ENCODE peak calls at places on chromosomes 3 and 15, in six cellular contexts. One of them, this sample, is unnamed.

GRCh38 chr3:98784666-98785600 is 21.8 kb downstream of the ST3GAL6 start:
- DNase-seq in PC-3: peak
- DNase-seq in CD4-positive, CD25-positive, alpha-beta regulatory T cell: no peak
- DNase-seq in esophagus squamous epithelium: no peak
- DNase-seq in neuronal stem cell: no peak
- DNase-seq in GM23248: peak
- DNase-seq in this sample: no peak

GRCh38 chr3:194075802-194076460 is 60.0 kb upstream of the HES1 start:
- DNase-seq in GM23248: no peak
- DNase-seq in neuronal stem cell: no peak
- DNase-seq in esophagus squamous epithelium: no peak
- DNase-seq in PC-3: peak
- DNase-seq in CD4-positive, CD25-positive, alpha-beta regulatory T cell: no peak
- DNase-seq in this sample: no peak

GRCh38 chr15:70955151-70955550 is 62.5 kb downstream of the LRRC49 start:
- DNase-seq in GM23248: peak
- DNase-seq in esophagus squamous epithelium: no peak
- DNase-seq in CD4-positive, CD25-positive, alpha-beta regulatory T cell: no peak
- DNase-seq in neuronal stem cell: no peak
- DNase-seq in PC-3: no peak
- DNase-seq in this sample: no peak

GRCh38 chr3:10532939-10533730 is 27.7 kb upstream of the ATP2B2 start:
- DNase-seq in CD4-positive, CD25-positive, alpha-beta regulatory T cell: no peak
- DNase-seq in esophagus squamous epithelium: no peak
- DNase-seq in neuronal stem cell: no peak
- DNase-seq in PC-3: no peak
- DNase-seq in GM23248: no peak
- DNase-seq in this sample: peak

GRCh38 chr15:91980502-91981267 is 127.2 kb downstream of the SLCO3A1 start:
- DNase-seq in PC-3: no peak
- DNase-seq in neuronal stem cell: no peak
- DNase-seq in CD4-positive, CD25-positive, alpha-beta regulatory T cell: no peak
- DNase-seq in esophagus squamous epithelium: no peak
- DNase-seq in GM23248: no peak
- DNase-seq in this sample: no peak

GRCh38 chr15:58724471-58724870 is 25.0 kb downstream of the ADAM10 start:
- DNase-seq in GM23248: peak
- DNase-seq in CD4-positive, CD25-positive, alpha-beta regulatory T cell: no peak
- DNase-seq in esophagus squamous epithelium: no peak
- DNase-seq in neuronal stem cell: no peak
- DNase-seq in PC-3: no peak
- DNase-seq in this sample: no peak

GRCh38 chr15:89820651-89821611 is 6.3 kb upstream of the ANPEP start:
- DNase-seq in PC-3: peak
- DNase-seq in neuronal stem cell: no peak
- DNase-seq in GM23248: peak
- DNase-seq in esophagus squamous epithelium: no peak
- DNase-seq in CD4-positive, CD25-positive, alpha-beta regulatory T cell: no peak
- DNase-seq in this sample: no peak

GRCh38 chr3:143119974-143120715 is 574 bp downstream of the CHST2 start:
- DNase-seq in esophagus squamous epithelium: no peak
- DNase-seq in CD4-positive, CD25-positive, alpha-beta regulatory T cell: no peak
- DNase-seq in neuronal stem cell: peak
- DNase-seq in PC-3: no peak
- DNase-seq in GM23248: peak
- DNase-seq in this sample: no peak

GRCh38 chr3:155748611-155749365 is 3.9 kb upstream of the PLCH1 start:
- DNase-seq in esophagus squamous epithelium: no peak
- DNase-seq in neuronal stem cell: no peak
- DNase-seq in GM23248: no peak
- DNase-seq in PC-3: peak
- DNase-seq in CD4-positive, CD25-positive, alpha-beta regulatory T cell: no peak
- DNase-seq in this sample: no peak

GRCh38 chr3:158709666-158710083 is 22.6 kb downstream of the RARRES1 start:
- DNase-seq in esophagus squamous epithelium: no peak
- DNase-seq in PC-3: peak
- DNase-seq in GM23248: peak
- DNase-seq in neuronal stem cell: no peak
- DNase-seq in CD4-positive, CD25-positive, alpha-beta regulatory T cell: no peak
- DNase-seq in this sample: no peak

GRCh38 chr3:121997372-121997771 is 24.7 kb downstream of the ILDR1 start:
- DNase-seq in neuronal stem cell: no peak
- DNase-seq in CD4-positive, CD25-positive, alpha-beta regulatory T cell: no peak
- DNase-seq in esophagus squamous epithelium: no peak
- DNase-seq in GM23248: no peak
- DNase-seq in PC-3: no peak
- DNase-seq in this sample: no peak

GRCh38 chr3:99419111-99419510 is 219.3 kb upstream of the COL8A1 start:
- DNase-seq in CD4-positive, CD25-positive, alpha-beta regulatory T cell: no peak
- DNase-seq in neuronal stem cell: no peak
- DNase-seq in PC-3: no peak
- DNase-seq in esophagus squamous epithelium: no peak
- DNase-seq in GM23248: peak
- DNase-seq in this sample: no peak

GRCh38 chr3:40714771-40715170 is 190.0 kb downstream of the ZNF621 start:
- DNase-seq in GM23248: no peak
- DNase-seq in neuronal stem cell: no peak
- DNase-seq in esophagus squamous epithelium: no peak
- DNase-seq in CD4-positive, CD25-positive, alpha-beta regulatory T cell: no peak
- DNase-seq in PC-3: no peak
- DNase-seq in this sample: no peak

GRCh38 chr3:22951910-22952309 is 251.2 kb upstream of the UBE2E2 start:
- DNase-seq in CD4-positive, CD25-positive, alpha-beta regulatory T cell: no peak
- DNase-seq in PC-3: no peak
- DNase-seq in neuronal stem cell: peak
- DNase-seq in esophagus squamous epithelium: no peak
- DNase-seq in GM23248: no peak
- DNase-seq in this sample: no peak

GRCh38 chr3:190811775-190812480 is 50.6 kb downstream of the GMNC start:
- DNase-seq in PC-3: peak
- DNase-seq in neuronal stem cell: peak
- DNase-seq in CD4-positive, CD25-positive, alpha-beta regulatory T cell: no peak
- DNase-seq in esophagus squamous epithelium: no peak
- DNase-seq in GM23248: peak
- DNase-seq in this sample: no peak

GRCh38 chr3:158339638-158340037 is 229.7 kb downstream of the RSRC1 start:
- DNase-seq in GM23248: no peak
- DNase-seq in esophagus squamous epithelium: no peak
- DNase-seq in PC-3: no peak
- DNase-seq in neuronal stem cell: no peak
- DNase-seq in CD4-positive, CD25-positive, alpha-beta regulatory T cell: no peak
- DNase-seq in this sample: no peak

GRCh38 chr15:74664028-74664616 is 31.7 kb downstream of the EDC3 start:
- DNase-seq in esophagus squamous epithelium: no peak
- DNase-seq in GM23248: peak
- DNase-seq in neuronal stem cell: no peak
- DNase-seq in PC-3: peak
- DNase-seq in CD4-positive, CD25-positive, alpha-beta regulatory T cell: no peak
- DNase-seq in this sample: no peak

GRCh38 chr3:139774570-139775302 is 97.0 kb upstream of the NMNAT3 start:
- DNase-seq in neuronal stem cell: peak
- DNase-seq in PC-3: no peak
- DNase-seq in esophagus squamous epithelium: no peak
- DNase-seq in GM23248: peak
- DNase-seq in CD4-positive, CD25-positive, alpha-beta regulatory T cell: no peak
- DNase-seq in this sample: no peak

GRCh38 chr15:65366122-65366892 is 11.5 kb downstream of the IGDCC3 start:
- DNase-seq in GM23248: no peak
- DNase-seq in CD4-positive, CD25-positive, alpha-beta regulatory T cell: no peak
- DNase-seq in neuronal stem cell: no peak
- DNase-seq in PC-3: no peak
- DNase-seq in esophagus squamous epithelium: no peak
- DNase-seq in this sample: no peak

GRCh38 chr3:77577264-77577663 is 537.4 kb downstream of the ROBO2 start:
- DNase-seq in esophagus squamous epithelium: no peak
- DNase-seq in PC-3: no peak
- DNase-seq in CD4-positive, CD25-positive, alpha-beta regulatory T cell: no peak
- DNase-seq in GM23248: no peak
- DNase-seq in neuronal stem cell: no peak
- DNase-seq in this sample: no peak

GRCh38 chr3:177174607-177175006 is 22.7 kb downstream of the TBL1XR1 start:
- DNase-seq in esophagus squamous epithelium: no peak
- DNase-seq in neuronal stem cell: no peak
- DNase-seq in PC-3: no peak
- DNase-seq in CD4-positive, CD25-positive, alpha-beta regulatory T cell: no peak
- DNase-seq in GM23248: no peak
- DNase-seq in this sample: no peak

GRCh38 chr3:170467007-170467406 is 48.3 kb downstream of the CLDN11 start:
- DNase-seq in PC-3: no peak
- DNase-seq in CD4-positive, CD25-positive, alpha-beta regulatory T cell: no peak
- DNase-seq in esophagus squamous epithelium: no peak
- DNase-seq in GM23248: no peak
- DNase-seq in neuronal stem cell: no peak
- DNase-seq in this sample: no peak

GRCh38 chr3:101340591-101340990 is 20.2 kb upstream of the IMPG2 start:
- DNase-seq in PC-3: peak
- DNase-seq in GM23248: peak
- DNase-seq in CD4-positive, CD25-positive, alpha-beta regulatory T cell: no peak
- DNase-seq in neuronal stem cell: no peak
- DNase-seq in esophagus squamous epithelium: no peak
- DNase-seq in this sample: no peak

GRCh38 chr15:27855137-27855536 is 244.0 kb downstream of the OCA2 start:
- DNase-seq in PC-3: no peak
- DNase-seq in neuronal stem cell: no peak
- DNase-seq in CD4-positive, CD25-positive, alpha-beta regulatory T cell: no peak
- DNase-seq in esophagus squamous epithelium: no peak
- DNase-seq in GM23248: no peak
- DNase-seq in this sample: peak

GRCh38 chr3:130876594-130876993 is 17.3 kb upstream of the ATP2C1 start:
- DNase-seq in esophagus squamous epithelium: no peak
- DNase-seq in CD4-positive, CD25-positive, alpha-beta regulatory T cell: no peak
- DNase-seq in neuronal stem cell: no peak
- DNase-seq in PC-3: no peak
- DNase-seq in GM23248: no peak
- DNase-seq in this sample: no peak

GRCh38 chr15:64009241-64009640 is 37.0 kb downstream of the DAPK2 start:
- DNase-seq in esophagus squamous epithelium: no peak
- DNase-seq in CD4-positive, CD25-positive, alpha-beta regulatory T cell: no peak
- DNase-seq in PC-3: no peak
- DNase-seq in neuronal stem cell: no peak
- DNase-seq in GM23248: peak
- DNase-seq in this sample: no peak
- H3K27ac ChIP-seq in esophagus squamous epithelium: peak
- H3K27ac ChIP-seq in CD4-positive, CD25-positive, alpha-beta regulatory T cell: peak
- H3K27ac ChIP-seq in PC-3: peak
- H3K27ac ChIP-seq in neuronal stem cell: no peak
- H3K27ac ChIP-seq in GM23248: peak
- H3K27ac ChIP-seq in this sample: peak

GRCh38 chr3:186361246-186361611 is 805 bp downstream of the DGKG start:
- DNase-seq in GM23248: no peak
- DNase-seq in CD4-positive, CD25-positive, alpha-beta regulatory T cell: no peak
- DNase-seq in esophagus squamous epithelium: no peak
- DNase-seq in PC-3: no peak
- DNase-seq in neuronal stem cell: peak
- DNase-seq in this sample: no peak

GRCh38 chr3:186362988-186363387 is 954 bp upstream of the DGKG start:
- DNase-seq in PC-3: no peak
- DNase-seq in esophagus squamous epithelium: no peak
- DNase-seq in CD4-positive, CD25-positive, alpha-beta regulatory T cell: no peak
- DNase-seq in GM23248: no peak
- DNase-seq in neuronal stem cell: no peak
- DNase-seq in this sample: peak

GRCh38 chr3:186362409-186362757 is 349 bp upstream of the DGKG start:
- DNase-seq in GM23248: no peak
- DNase-seq in PC-3: no peak
- DNase-seq in CD4-positive, CD25-positive, alpha-beta regulatory T cell: no peak
- DNase-seq in esophagus squamous epithelium: no peak
- DNase-seq in neuronal stem cell: no peak
- DNase-seq in this sample: no peak

GRCh38 chr3:186360779-186361178 is 1.3 kb downstream of the DGKG start:
- DNase-seq in neuronal stem cell: peak
- DNase-seq in GM23248: no peak
- DNase-seq in PC-3: no peak
- DNase-seq in CD4-positive, CD25-positive, alpha-beta regulatory T cell: no peak
- DNase-seq in esophagus squamous epithelium: no peak
- DNase-seq in this sample: no peak

GRCh38 chr3:186361612-186362408 is at the start of gene DGKG:
- DNase-seq in PC-3: peak
- DNase-seq in neuronal stem cell: peak
- DNase-seq in esophagus squamous epithelium: no peak
- DNase-seq in CD4-positive, CD25-positive, alpha-beta regulatory T cell: no peak
- DNase-seq in GM23248: peak
- DNase-seq in this sample: peak
- H3K4me3 ChIP-seq in PC-3: peak
- H3K4me3 ChIP-seq in neuronal stem cell: peak
- H3K4me3 ChIP-seq in esophagus squamous epithelium: peak
- H3K4me3 ChIP-seq in CD4-positive, CD25-positive, alpha-beta regulatory T cell: no peak
- H3K4me3 ChIP-seq in GM23248: peak
- H3K4me3 ChIP-seq in this sample: peak

GRCh38 chr15:47819158-47819557 is 101.9 kb downstream of the SEMA6D start:
- DNase-seq in CD4-positive, CD25-positive, alpha-beta regulatory T cell: no peak
- DNase-seq in PC-3: no peak
- DNase-seq in neuronal stem cell: no peak
- DNase-seq in esophagus squamous epithelium: no peak
- DNase-seq in GM23248: no peak
- DNase-seq in this sample: no peak

GRCh38 chr15:47822066-47822465 is 104.8 kb downstream of the SEMA6D start:
- DNase-seq in esophagus squamous epithelium: no peak
- DNase-seq in PC-3: no peak
- DNase-seq in CD4-positive, CD25-positive, alpha-beta regulatory T cell: no peak
- DNase-seq in GM23248: no peak
- DNase-seq in neuronal stem cell: no peak
- DNase-seq in this sample: no peak

GRCh38 chr15:47820047-47820779 is 102.9 kb downstream of the SEMA6D start:
- DNase-seq in PC-3: peak
- DNase-seq in CD4-positive, CD25-positive, alpha-beta regulatory T cell: no peak
- DNase-seq in esophagus squamous epithelium: no peak
- DNase-seq in GM23248: peak
- DNase-seq in neuronal stem cell: peak
- DNase-seq in this sample: no peak

GRCh38 chr15:47820780-47821319 is 103.5 kb downstream of the SEMA6D start:
- DNase-seq in PC-3: no peak
- DNase-seq in esophagus squamous epithelium: no peak
- DNase-seq in neuronal stem cell: no peak
- DNase-seq in CD4-positive, CD25-positive, alpha-beta regulatory T cell: no peak
- DNase-seq in GM23248: peak
- DNase-seq in this sample: no peak

GRCh38 chr15:47824185-47824584 is 106.9 kb downstream of the SEMA6D start:
- DNase-seq in neuronal stem cell: no peak
- DNase-seq in PC-3: no peak
- DNase-seq in esophagus squamous epithelium: no peak
- DNase-seq in GM23248: no peak
- DNase-seq in CD4-positive, CD25-positive, alpha-beta regulatory T cell: no peak
- DNase-seq in this sample: no peak
- H3K27ac ChIP-seq in neuronal stem cell: no peak
- H3K27ac ChIP-seq in PC-3: no peak
- H3K27ac ChIP-seq in esophagus squamous epithelium: no peak
- H3K27ac ChIP-seq in GM23248: no peak
- H3K27ac ChIP-seq in CD4-positive, CD25-positive, alpha-beta regulatory T cell: no peak
- H3K27ac ChIP-seq in this sample: no peak

DNA sequence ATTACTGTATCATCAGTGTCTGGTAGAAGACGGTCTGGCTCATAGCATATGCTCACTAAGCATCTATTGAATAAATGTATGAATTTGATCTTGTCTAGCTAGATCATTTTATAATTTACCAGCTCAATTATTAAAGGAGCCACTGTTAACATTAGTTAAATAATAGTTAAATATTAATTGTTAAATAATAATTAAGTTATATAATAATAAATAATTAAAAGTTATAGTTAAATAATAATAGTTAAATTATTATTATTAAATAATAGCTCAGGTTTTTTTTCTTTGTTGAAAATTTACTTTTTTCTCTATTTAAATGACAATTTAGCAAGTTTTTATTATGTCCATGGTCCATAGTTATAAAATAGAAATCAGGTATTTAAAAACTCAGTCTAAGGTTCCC is 274.4 kb downstream of the OXSM start:
- DNase-seq in neuronal stem cell: no peak
- DNase-seq in GM23248: no peak
- DNase-seq in esophagus squamous epithelium: no peak
- DNase-seq in CD4-positive, CD25-positive, alpha-beta regulatory T cell: no peak
- DNase-seq in PC-3: no peak
- DNase-seq in this sample: no peak
- H3K4me3 ChIP-seq in neuronal stem cell: no peak
- H3K4me3 ChIP-seq in GM23248: no peak
- H3K4me3 ChIP-seq in esophagus squamous epithelium: no peak
- H3K4me3 ChIP-seq in CD4-positive, CD25-positive, alpha-beta regulatory T cell: no peak
- H3K4me3 ChIP-seq in PC-3: no peak
- H3K4me3 ChIP-seq in this sample: no peak